ENCODE peak calls at places on chromosome 12, in ten cellular contexts. H is upper lobe of right lung; S is GM23248; T is foreskin fibroblast; O is epithelial cell of esophagus; Q is pancreas; R is A549; E is CD4-positive, CD25-positive, alpha-beta regulatory T cell; X is adrenal gland; Z is mesenchymal stem cell. I is an unnamed sample.

GRCh38 chr12:6821271-6821673 is 349 bp upstream of the GPR162 start:
- DNase-seq in H (peak; percentile 75), S (peak; percentile 67), T (peak; percentile 80), O (peak; percentile 29), Q (peak; percentile 37), R (peak; percentile 59), E (no peak), X (peak; percentile 90), Z (peak; percentile 90), I (peak; percentile 66)

GRCh38 chr12:119206348-119207075 is 27.8 kb downstream of the HSPB8 start:
- DNase-seq in H (no peak), S (no peak), T (no peak), O (no peak), Q (no peak), R (no peak), E (no peak), X (peak; percentile 33), Z (no peak), I (no peak)

GRCh38 chr12:113088037-113088436 is 31.5 kb downstream of the DTX1 start:
- DNase-seq in H (no peak), S (no peak), T (no peak), O (no peak), Q (no peak), R (no peak), E (no peak), X (no peak), Z (no peak), I (no peak)

GRCh38 chr12:50786498-50787231 is 22.8 kb downstream of the ATF1 start:
- DNase-seq in H (no peak), S (peak; percentile 94), T (peak; percentile 93), O (peak; percentile 99), Q (no peak), R (peak; percentile 99), E (no peak), X (no peak), Z (peak; percentile 94), I (no peak)

GRCh38 chr12:7989827-7990491 is 42.6 kb upstream of the FOXJ2 start:
- DNase-seq in H (peak; percentile 85), S (no peak), T (no peak), O (no peak), Q (no peak), R (no peak), E (peak; percentile 21), X (peak; percentile 58), Z (peak; percentile 61), I (peak; percentile 71)

GRCh38 chr12:122355702-122356101 is 66.8 kb downstream of the CLIP1 start:
- DNase-seq in H (no peak), S (no peak), T (no peak), O (no peak), Q (no peak), R (no peak), E (no peak), X (peak; percentile 66), Z (no peak), I (no peak)

GRCh38 chr12:77795699-77796098 is 35.0 kb upstream of the NAV3 start:
- DNase-seq in H (no peak), S (peak; percentile 43), T (peak; percentile 58), O (no peak), Q (no peak), R (no peak), E (no peak), X (no peak), Z (peak; percentile 20), I (no peak)

GRCh38 chr12:5624873-5625272 is 193.0 kb downstream of the NTF3 start:
- DNase-seq in H (no peak), S (no peak), T (no peak), O (no peak), Q (no peak), R (no peak), E (no peak), X (no peak), Z (no peak), I (peak; percentile 18)

GRCh38 chr12:138171-138897 is 71.8 kb downstream of the IQSEC3 start:
- DNase-seq in H (no peak), S (no peak), T (no peak), O (no peak), Q (no peak), R (no peak), E (no peak), X (no peak), Z (no peak), I (no peak)
- H3K4me3 ChIP-seq in H (peak overlapping the region; percentile 40), S (no peak overlapping the region), T (no peak overlapping the region), O (no peak overlapping the region), Q (no peak overlapping the region), R (no peak overlapping the region), E (no peak overlapping the region), X (no peak overlapping the region), Z (no peak overlapping the region), I (no peak overlapping the region)

GRCh38 chr12:47742253-47742825 is 16.3 kb downstream of the RAPGEF3 start:
- DNase-seq in H (peak; percentile 85), S (peak; percentile 41), T (peak; percentile 58), O (peak; percentile 63), Q (peak; percentile 61), R (peak; percentile 67), E (peak; percentile 66), X (peak; percentile 78), Z (peak; percentile 35), I (peak; percentile 94)

GRCh38 chr12:47739959-47740358 is 14.7 kb upstream of the ENDOU start:
- DNase-seq in H (no peak), S (peak; percentile 36), T (no peak), O (no peak), Q (peak; percentile 19), R (no peak), E (no peak), X (no peak), Z (no peak), I (no peak)

GRCh38 chr12:47739297-47739696 is 14.0 kb upstream of the ENDOU start:
- DNase-seq in H (no peak), S (no peak), T (no peak), O (no peak), Q (peak; percentile 7), R (no peak), E (no peak), X (no peak), Z (no peak), I (no peak)

GRCh38 chr12:47741340-47741703 is 16.0 kb upstream of the ENDOU start:
- DNase-seq in H (peak; percentile 81), S (peak; percentile 45), T (peak; percentile 56), O (no peak), Q (peak; percentile 69), R (no peak), E (peak; percentile 41), X (peak; percentile 85), Z (peak; percentile 18), I (peak; percentile 96)

DNA sequence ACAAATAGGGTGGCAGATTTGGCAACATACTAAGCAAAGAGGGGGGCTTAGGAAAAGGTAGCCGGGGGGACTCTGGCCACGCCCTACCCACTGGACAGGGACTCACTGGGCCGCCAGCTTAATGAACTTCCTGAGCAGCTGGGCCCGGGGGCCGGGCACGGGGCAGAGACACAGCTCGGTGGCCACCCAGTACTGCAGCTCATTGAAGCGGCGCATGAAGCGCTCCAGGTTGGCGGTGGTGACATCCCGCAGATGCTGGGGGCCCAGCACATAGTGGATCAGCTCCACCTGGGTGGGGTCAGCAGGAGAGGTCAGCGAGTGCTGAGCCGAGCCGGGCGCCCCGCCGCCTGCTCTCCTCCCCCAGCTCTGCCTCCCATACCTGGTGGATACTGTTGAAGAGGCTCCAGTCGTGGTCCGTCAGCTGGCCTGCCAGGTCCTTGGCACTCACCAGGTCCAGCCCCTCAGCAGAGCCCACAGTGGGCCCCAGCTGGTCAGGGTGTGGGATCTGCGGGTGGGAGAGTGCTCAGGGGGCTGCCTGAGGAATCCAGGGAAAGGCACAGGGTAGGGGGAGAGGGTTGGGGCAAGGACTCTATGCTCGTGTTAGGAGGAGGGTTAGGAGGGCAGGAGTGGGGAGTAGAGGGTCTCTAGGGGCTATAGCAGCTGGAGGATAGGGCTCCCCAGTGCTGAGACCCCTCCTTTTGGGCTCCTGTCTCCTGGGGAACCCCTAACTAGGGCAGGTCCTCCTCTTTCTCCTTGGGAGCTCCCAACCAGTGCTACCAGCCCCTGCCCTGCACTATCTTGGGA is 15.4 kb upstream of the ENDOU start:
- DNase-seq in H (no peak), S (no peak), T (no peak), O (no peak), Q (peak; percentile 30), R (no peak), E (no peak), X (no peak), Z (no peak), I (no peak)
- H3K4me3 ChIP-seq in H (no peak overlapping the region), S (no peak overlapping the region), T (no peak overlapping the region), O (no peak overlapping the region), Q (no peak overlapping the region), R (no peak overlapping the region), E (no peak overlapping the region), X (no peak overlapping the region), Z (no peak overlapping the region), I (no peak overlapping the region)

GRCh38 chr12:103973909-103974308 is 8.2 kb downstream of the TDG start:
- DNase-seq in H (no peak), S (no peak), T (no peak), O (no peak), Q (no peak), R (no peak), E (no peak), X (no peak), Z (no peak), I (no peak)
- H3K4me3 ChIP-seq in H (no peak overlapping the region), S (no peak overlapping the region), T (no peak overlapping the region), O (no peak overlapping the region), Q (no peak overlapping the region), R (no peak overlapping the region), E (no peak overlapping the region), X (no peak overlapping the region), Z (no peak overlapping the region), I (no peak overlapping the region)

GRCh38 chr12:69151254-69151751 is 88.1 kb upstream of the CPSF6 start:
- DNase-seq in H (no peak), S (no peak), T (peak; percentile 70), O (no peak), Q (no peak), R (no peak), E (no peak), X (no peak), Z (peak; percentile 92), I (no peak)

GRCh38 chr12:69150796-69151127 is 88.6 kb upstream of the CPSF6 start:
- DNase-seq in H (no peak), S (no peak), T (peak; percentile 10), O (no peak), Q (no peak), R (no peak), E (no peak), X (no peak), Z (no peak), I (no peak)

GRCh38 chr12:69149262-69149661 is 90.1 kb upstream of the CPSF6 start:
- DNase-seq in H (no peak), S (no peak), T (no peak), O (no peak), Q (no peak), R (no peak), E (no peak), X (no peak), Z (no peak), I (no peak)

GRCh38 chr12:69154585-69155363 is 84.6 kb upstream of the CPSF6 start:
- DNase-seq in H (peak; percentile 72), S (peak; percentile 73), T (peak; percentile 81), O (peak; percentile 72), Q (peak; percentile 71), R (peak; percentile 74), E (peak; percentile 65), X (peak; percentile 93), Z (peak; percentile 65), I (peak; percentile 45)

DNA sequence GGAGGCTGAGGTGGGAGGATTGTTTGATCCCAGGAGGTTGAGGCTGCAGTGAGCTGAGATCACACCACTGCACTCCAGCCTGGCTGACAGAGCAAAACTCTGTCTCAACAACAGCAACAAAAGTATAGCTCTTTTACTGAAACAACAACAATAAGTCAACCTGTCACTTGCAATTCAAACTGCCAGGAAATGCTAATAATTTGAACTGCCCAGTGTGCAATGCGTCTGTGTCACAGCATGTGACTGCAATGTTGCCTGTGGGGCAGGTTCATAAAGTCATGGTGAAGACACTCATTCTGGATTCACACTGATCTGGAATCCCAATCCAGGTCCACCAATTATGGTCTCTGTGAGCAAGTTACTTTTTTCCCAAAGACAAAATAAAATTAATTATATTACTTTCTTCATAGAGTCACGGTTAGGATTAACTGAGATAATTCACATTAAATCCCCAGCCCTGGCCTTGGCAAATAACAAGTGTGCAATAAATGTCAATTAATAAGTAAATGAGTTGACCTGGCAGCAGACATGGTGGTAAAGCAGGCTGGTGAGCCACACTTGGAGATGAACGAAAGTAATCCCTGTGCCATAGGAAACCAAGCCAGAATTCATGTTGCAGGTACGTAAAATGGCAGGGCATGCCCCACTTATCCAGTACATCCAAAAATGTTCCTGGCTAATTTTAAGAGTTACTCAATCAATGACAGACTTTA is 89.1 kb upstream of the CPSF6 start:
- DNase-seq in H (no peak), S (no peak), T (no peak), O (no peak), Q (no peak), R (no peak), E (no peak), X (no peak), Z (no peak), I (no peak)
- H3K4me3 ChIP-seq in H (no peak overlapping the region), S (no peak overlapping the region), T (no peak overlapping the region), O (no peak overlapping the region), Q (no peak overlapping the region), R (no peak overlapping the region), E (no peak overlapping the region), X (no peak overlapping the region), Z (no peak overlapping the region), I (no peak overlapping the region)